ENCODE peak calls at places on chromosomes 5 and 9, in four cellular contexts. J is neural progenitor cell, P is lung, F is aorta. D is an unnamed sample.
A peak's percentile ranks its signal among the peaks of the same experiment; 100 is the strongest.

GRCh38 chr5:15249152-15249551 is 250.8 kb upstream of the FBXL7 start:
- DNase-seq in J (no peak), P (no peak), F (no peak), D (no peak)

GRCh38 chr9:91248707-91249106 is 113.0 kb downstream of the AUH start:
- DNase-seq in J (no peak), P (no peak), F (no peak), D (no peak)

GRCh38 chr5:144390133-144390532 is 219.5 kb downstream of the KCTD16 start:
- DNase-seq in J (peak; percentile 23), P (no peak), F (no peak), D (no peak)

GRCh38 chr5:155836404-155836803 is 490.6 kb upstream of the SGCD start:
- DNase-seq in J (no peak), P (no peak), F (no peak), D (no peak)

GRCh38 chr5:144191998-144192397 is 21.3 kb downstream of the KCTD16 start:
- DNase-seq in J (peak; percentile 48), P (no peak), F (no peak), D (no peak)

GRCh38 chr5:176831026-176831423 is 20.7 kb downstream of the UNC5A start:
- DNase-seq in J (no peak), P (no peak), F (no peak), D (no peak)

GRCh38 chr5:97980291-97980690 is 793.2 kb upstream of the RGMB start:
- DNase-seq in J (no peak), P (no peak), F (no peak), D (no peak)

GRCh38 chr5:172579403-172579990 is 61.6 kb upstream of the NEURL1B start:
- DNase-seq in J (no peak), P (no peak), F (peak; percentile 63), D (no peak)

GRCh38 chr5:16057277-16057676 is 122.3 kb downstream of the MARCHF11 start:
- DNase-seq in J (no peak), P (no peak), F (no peak), D (no peak)

DNA sequence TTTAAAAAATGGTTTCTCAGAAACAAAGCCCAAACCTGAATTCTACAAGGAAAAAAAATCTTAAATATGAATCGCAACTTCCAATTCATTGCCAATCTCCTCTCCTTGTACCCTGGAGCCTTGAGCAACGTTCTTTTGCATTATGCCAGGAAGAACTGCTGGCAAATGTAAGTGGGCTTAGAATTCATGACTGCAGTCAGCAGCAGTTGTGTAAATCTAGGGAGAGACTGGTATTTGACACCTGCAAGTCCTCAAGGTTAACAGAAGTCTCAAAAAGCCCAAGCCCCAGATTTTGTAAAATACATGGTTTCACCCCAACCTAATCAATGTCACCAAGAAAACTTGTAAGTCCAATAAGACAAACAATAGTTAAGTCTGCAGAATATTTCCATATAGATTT is 31.5 kb downstream of the ELL2 start:
- DNase-seq in J (no peak), P (no peak), F (no peak), D (no peak)
- H3K4me1 ChIP-seq in J (peaks cover 18% of the 10 kb centered on the region), P (no peaks in the 10 kb centered on the region), F (peaks cover 4% of the 10 kb centered on the region), D (no peaks in the 10 kb centered on the region)

DNA sequence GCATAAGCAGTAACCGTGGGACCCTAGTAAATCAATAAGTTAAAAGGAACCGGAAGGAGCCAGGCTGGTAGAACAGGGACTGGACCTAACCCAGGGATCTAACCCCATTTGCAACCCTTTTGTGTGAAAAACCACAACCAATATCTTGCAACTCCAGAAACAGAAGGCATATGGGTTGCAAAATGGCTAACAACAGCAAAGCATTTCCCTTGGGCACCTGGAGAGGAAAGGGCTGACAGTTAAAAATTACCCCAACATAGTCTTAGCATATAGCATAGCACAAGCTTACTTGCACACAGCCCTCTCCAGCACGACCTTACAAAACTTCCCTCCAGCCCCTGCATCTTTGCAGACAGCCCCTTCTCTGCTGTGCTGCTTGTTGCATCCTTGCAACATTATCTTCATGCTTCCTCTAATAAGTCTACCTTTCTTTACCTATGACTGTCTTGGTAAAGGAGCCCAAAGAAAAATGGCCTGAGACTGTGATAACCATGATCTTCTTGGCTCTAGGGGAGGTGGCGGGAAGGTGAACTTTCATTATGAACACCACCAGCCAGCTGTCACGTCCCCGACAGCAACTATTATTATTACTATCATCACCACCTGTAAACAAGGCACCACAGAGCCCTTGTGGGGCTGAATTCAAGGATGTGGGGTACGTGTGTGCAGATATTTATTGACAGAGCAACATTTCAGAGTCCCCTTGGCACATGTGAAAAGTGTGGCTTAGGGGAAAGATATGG is 49.8 kb downstream of the PRRC1 start:
- DNase-seq in J (no peak), P (no peak), F (no peak), D (no peak)
- H3K4me1 ChIP-seq in J (peaks cover 5% of the 10 kb centered on the region), P (no peaks in the 10 kb centered on the region), F (no peaks in the 10 kb centered on the region), D (no peaks in the 10 kb centered on the region)

GRCh38 chr9:37287317-37287716 is 135.2 kb upstream of the GRHPR start:
- DNase-seq in J (no peak), P (no peak), F (no peak), D (no peak)
- H3K4me1 ChIP-seq in J (peaks cover 17% of the 10 kb centered on the region), P (no peaks in the 10 kb centered on the region), F (no peaks in the 10 kb centered on the region), D (no peaks in the 10 kb centered on the region)

GRCh38 chr5:78545406-78545805 is 103.2 kb downstream of the LHFPL2 start:
- DNase-seq in J (no peak), P (no peak), F (no peak), D (no peak)

GRCh38 chr5:78543292-78543691 is 105.3 kb downstream of the LHFPL2 start:
- DNase-seq in J (no peak), P (no peak), F (no peak), D (no peak)

GRCh38 chr5:78543916-78544315 is 104.7 kb downstream of the LHFPL2 start:
- DNase-seq in J (no peak), P (no peak), F (no peak), D (no peak)

GRCh38 chr5:78546597-78546996 is 102.0 kb downstream of the LHFPL2 start:
- DNase-seq in J (no peak), P (no peak), F (no peak), D (no peak)

DNA sequence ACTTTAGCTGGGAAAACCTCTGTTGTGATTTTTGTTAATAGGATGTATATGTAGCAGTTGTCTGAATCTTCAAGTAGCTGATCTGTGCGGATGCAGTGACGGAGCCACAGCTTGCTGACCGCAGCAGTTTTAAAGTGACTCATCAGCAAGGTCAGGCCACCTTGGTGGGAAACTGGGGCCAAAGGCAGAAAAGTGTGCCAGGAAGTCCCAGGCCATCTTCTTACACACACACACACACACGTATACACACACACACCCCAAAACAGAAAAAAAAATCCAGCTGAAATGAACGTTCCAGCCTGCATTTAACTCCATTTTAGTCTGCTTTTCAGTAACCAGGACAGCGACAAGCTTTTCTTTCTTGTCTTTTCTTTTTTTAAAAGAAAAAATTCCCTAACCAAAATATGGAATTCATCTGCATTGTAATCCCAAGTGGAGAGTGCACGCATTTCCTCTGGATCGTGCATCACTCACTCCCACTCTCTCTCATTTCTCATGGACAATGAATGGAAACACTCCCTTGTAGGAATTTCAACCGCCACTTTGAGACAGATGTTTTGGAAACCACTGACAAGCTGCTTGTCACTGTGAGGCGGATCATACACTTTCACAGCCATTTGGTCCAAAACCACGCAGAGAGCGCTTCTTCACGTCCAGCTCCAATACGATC is 103.9 kb downstream of the LHFPL2 start:
- DNase-seq in J (no peak), P (no peak), F (no peak), D (no peak)
- H3K4me1 ChIP-seq in J (peaks cover 23% of the 10 kb centered on the region), P (peaks cover 5% of the 10 kb centered on the region), F (peaks cover 7% of the 10 kb centered on the region), D (no peaks in the 10 kb centered on the region)

GRCh38 chr5:39519566-39520231 is 94.9 kb upstream of the DAB2 start:
- DNase-seq in J (no peak), P (no peak), F (no peak), D (no peak)

GRCh38 chr5:39521945-39522590 is 97.3 kb upstream of the DAB2 start:
- DNase-seq in J (no peak), P (no peak), F (no peak), D (no peak)

GRCh38 chr5:39521098-39521860 is 96.5 kb upstream of the DAB2 start:
- DNase-seq in J (no peak), P (no peak), F (no peak), D (no peak)

GRCh38 chr5:39518516-39518915 is 93.7 kb upstream of the DAB2 start:
- DNase-seq in J (no peak), P (no peak), F (no peak), D (no peak)

GRCh38 chr5:39520232-39520572 is 95.4 kb upstream of the DAB2 start:
- DNase-seq in J (no peak), P (no peak), F (no peak), D (no peak)
- H3K4me1 ChIP-seq in J (no peaks in the 10 kb centered on the region), P (no peaks in the 10 kb centered on the region), F (peaks cover 1% of the 10 kb centered on the region), D (no peaks in the 10 kb centered on the region)

DNA sequence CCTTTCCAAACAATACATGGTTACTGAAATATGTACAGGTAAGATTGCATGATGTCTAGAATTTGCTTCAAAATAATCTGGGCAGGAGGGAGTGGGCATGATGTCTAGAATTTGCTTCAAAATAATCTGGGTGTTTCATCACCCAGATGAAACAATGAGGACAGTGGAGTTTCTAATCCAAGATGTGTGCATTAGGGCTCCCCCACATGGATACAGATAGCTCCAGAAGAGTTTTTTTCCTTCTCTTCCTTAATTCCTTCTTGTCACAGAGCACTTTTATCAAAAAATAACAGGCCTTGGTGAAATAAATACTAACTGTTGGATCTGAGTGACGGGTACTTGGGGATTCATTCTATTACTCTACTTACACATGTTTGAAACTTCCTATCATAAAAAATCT is 14.9 kb downstream of the ATOX1 start:
- DNase-seq in J (no peak), P (no peak), F (no peak), D (no peak)
- H3K4me1 ChIP-seq in J (no peaks in the 10 kb centered on the region), P (peaks cover 11% of the 10 kb centered on the region), F (no peaks in the 10 kb centered on the region), D (peaks cover 29% of the 10 kb centered on the region)

GRCh38 chr5:139664727-139665351 is 16.7 kb downstream of the CXXC5 start:
- DNase-seq in J (no peak), P (no peak), F (no peak), D (no peak)
- H3K4me1 ChIP-seq in J (peaks cover 31% of the 10 kb centered on the region), P (peaks cover 45% of the 10 kb centered on the region), F (no peaks in the 10 kb centered on the region), D (peaks cover 33% of the 10 kb centered on the region)

DNA sequence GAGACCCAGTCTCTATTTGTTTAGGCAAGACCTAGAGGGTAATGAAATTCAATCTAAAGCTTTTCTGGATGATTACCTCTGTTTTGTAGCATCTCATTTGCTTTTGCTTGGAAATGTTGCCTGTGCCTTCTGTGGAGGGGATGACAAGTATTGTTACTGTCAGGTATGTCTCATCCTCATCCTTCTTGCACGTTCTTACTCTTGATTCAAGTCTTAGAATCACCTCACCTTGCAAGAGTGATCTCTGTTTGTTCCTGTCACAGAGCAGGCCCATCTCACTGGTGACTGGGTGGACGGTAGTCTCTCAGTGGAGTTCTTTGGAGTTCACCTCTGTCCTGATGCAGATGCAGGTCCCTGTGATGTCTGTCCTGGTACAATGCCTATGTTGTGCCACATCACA is 33.5 kb downstream of the MCCC2 start:
- DNase-seq in J (no peak), P (no peak), F (no peak), D (no peak)
- H3K4me1 ChIP-seq in J (no peaks in the 10 kb centered on the region), P (no peaks in the 10 kb centered on the region), F (no peaks in the 10 kb centered on the region), D (no peaks in the 10 kb centered on the region)